ENCODE peak calls at places on chromosomes 1 and 21, in five cellular contexts. E, U, P, L and X are unnamed samples.

GRCh38 chr1:39729842-39730241 is 8.8 kb upstream of the PPIE start:
- DNase-seq in U (no peak), L (no peak), P (no peak), E (no peak), X (no peak)

GRCh38 chr1:201172336-201172735 is 18.1 kb upstream of the TMEM9 start:
- DNase-seq in E (no peak), U (peak), P (no peak), L (no peak), X (no peak)

GRCh38 chr1:121518726-121519041 is 333.9 kb downstream of the SRGAP2C start:
- DNase-seq in E (no peak), L (no peak), U (no peak), P (no peak), X (no peak)

GRCh38 chr1:6927626-6928025 is 142.4 kb downstream of the CAMTA1 start:
- DNase-seq in U (no peak), L (no peak), E (no peak), P (no peak), X (no peak)

GRCh38 chr1:52672946-52673345 is 25.2 kb downstream of the COA7 start:
- DNase-seq in L (no peak), P (no peak), E (no peak), U (no peak), X (no peak)

GRCh38 chr1:218347316-218347712 is 2.2 kb downstream of the TGFB2 start:
- DNase-seq in P (no peak), U (no peak), E (no peak), L (no peak), X (no peak)

GRCh38 chr1:3240524-3241235 is 171.7 kb downstream of the PRDM16 start:
- DNase-seq in U (no peak), E (no peak), L (no peak), P (no peak), X (no peak)

GRCh38 chr1:108747128-108747827 is 804 bp downstream of the STXBP3 start:
- DNase-seq in E (peak), P (peak), U (peak), L (peak), X (no peak)

GRCh38 chr1:150621497-150622113 is 7.8 kb downstream of the ENSA start:
- DNase-seq in U (peak), E (no peak), P (peak), L (peak), X (peak)

GRCh38 chr1:14659913-14660312 is 61.4 kb downstream of the KAZN start:
- DNase-seq in P (no peak), E (no peak), L (no peak), U (no peak), X (no peak)

GRCh38 chr1:43951021-43951985 is 4.6 kb downstream of the IPO13 start:
- DNase-seq in L (no peak), U (no peak), E (no peak), P (no peak), X (no peak)

GRCh38 chr1:161235957-161236775 is 1.8 kb downstream of the NR1I3 start:
- DNase-seq in U (no peak), E (no peak), L (no peak), P (no peak), X (no peak)

GRCh38 chr1:1759456-1760344 is 18.6 kb downstream of the NADK start:
- DNase-seq in L (no peak), P (no peak), E (no peak), U (no peak), X (no peak)
- H3K4me3 ChIP-seq in L (no peak), P (no peak), E (no peak), U (no peak), X (no peak)

GRCh38 chr21:44485254-44485793 is 30.0 kb downstream of the LRRC3 start:
- DNase-seq in E (no peak), U (no peak), L (no peak), P (peak), X (no peak)
- H3K4me3 ChIP-seq in E (peak), U (no peak), L (no peak), P (no peak), X (no peak)

DNA sequence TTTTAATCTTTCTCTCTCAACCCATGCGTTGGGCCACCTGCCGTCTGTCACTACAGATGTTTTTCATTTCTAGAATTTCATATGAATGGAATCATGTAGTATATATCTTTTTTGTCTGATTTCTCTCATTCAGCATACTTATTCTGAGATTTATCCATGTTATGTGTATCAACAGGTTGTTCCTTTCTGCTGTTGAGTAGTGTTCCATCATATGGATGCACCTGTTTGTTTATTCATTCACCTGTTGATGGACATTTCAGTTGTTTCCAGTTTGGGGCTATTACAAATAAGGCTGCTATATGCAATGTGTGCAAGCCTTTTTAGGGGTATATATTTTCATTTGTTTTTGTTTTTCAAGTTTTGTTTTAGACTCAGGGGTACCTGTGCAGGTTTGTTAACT is 9.4 kb upstream of the SLC41A1 start:
- DNase-seq in U (no peak), L (no peak), P (no peak), E (no peak), X (no peak)
- H3K4me3 ChIP-seq in U (no peak), L (no peak), P (no peak), E (no peak), X (no peak)

GRCh38 chr1:206556748-206557635 is 49.7 kb downstream of the RASSF5 start:
- DNase-seq in L (peak), U (peak), P (peak), E (peak), X (peak)

GRCh38 chr1:206560021-206560716 is 52.1 kb downstream of the EIF2D start:
- DNase-seq in U (peak), E (peak), L (no peak), P (no peak), X (no peak)

GRCh38 chr1:206559661-206559995 is 52.3 kb downstream of the RASSF5 start:
- DNase-seq in E (no peak), U (no peak), P (no peak), L (no peak), X (no peak)

GRCh38 chr1:206557636-206558473 is 50.5 kb downstream of the RASSF5 start:
- DNase-seq in E (no peak), U (peak), L (no peak), P (no peak), X (peak)

DNA sequence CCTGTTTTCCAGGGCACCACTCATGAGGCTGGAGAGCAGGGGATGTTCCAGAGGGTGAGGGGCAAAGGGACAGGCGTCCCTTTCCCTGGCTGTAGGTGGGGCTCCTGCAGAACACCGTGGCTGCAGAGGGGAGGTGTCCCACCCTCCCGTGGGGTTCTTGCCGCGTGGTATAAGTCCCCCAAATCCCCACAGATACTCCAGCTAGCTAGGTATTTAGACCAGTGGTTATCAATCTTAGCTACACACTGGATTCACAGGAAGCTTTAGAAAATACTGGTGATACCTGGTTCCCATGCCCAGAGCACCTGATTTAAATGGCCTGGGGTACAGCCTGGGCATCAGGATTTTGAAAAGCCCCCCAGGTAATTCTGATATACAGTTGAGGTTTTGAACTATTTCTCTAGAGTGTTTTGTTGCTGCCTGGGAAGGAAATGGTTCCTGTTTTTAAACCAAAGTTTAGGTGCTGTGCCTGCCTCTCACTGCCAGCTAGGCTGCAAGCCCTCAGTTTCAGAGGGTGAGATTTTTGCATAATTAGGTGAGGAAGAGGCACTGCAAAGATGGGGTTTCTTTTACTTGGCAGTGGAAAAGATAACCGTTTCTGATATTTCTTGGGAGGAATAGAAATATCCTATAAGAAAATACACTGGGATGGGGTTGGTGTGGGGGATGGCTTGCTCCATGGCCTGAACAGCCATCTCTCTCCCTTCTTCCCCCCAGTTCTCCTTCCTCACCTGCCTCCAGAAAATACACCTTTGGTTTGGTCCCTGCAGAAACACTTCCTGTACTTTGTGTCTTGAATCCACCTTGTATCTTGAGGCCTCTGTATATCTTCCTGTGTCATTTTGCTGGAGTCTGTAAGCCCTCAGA is 51.7 kb downstream of the RASSF5 start:
- DNase-seq in E (no peak), U (no peak), P (no peak), L (no peak), X (no peak)
- H3K4me3 ChIP-seq in E (peak), U (no peak), P (peak), L (no peak), X (peak)

GRCh38 chr1:171251741-171252300 is 3.5 kb downstream of the FMO1 start:
- DNase-seq in P (no peak), E (no peak), L (peak), U (peak), X (no peak)
- H3K4me3 ChIP-seq in P (peak), E (peak), L (peak), U (no peak), X (peak)

GRCh38 chr1:182083851-182084486 is 22.5 kb upstream of the ZNF648 start:
- DNase-seq in L (no peak), E (no peak), P (no peak), U (peak), X (no peak)

GRCh38 chr1:182086620-182087019 is 25.1 kb upstream of the ZNF648 start:
- DNase-seq in P (no peak), L (no peak), U (no peak), E (no peak), X (no peak)

GRCh38 chr1:182085726-182086125 is 24.2 kb upstream of the ZNF648 start:
- DNase-seq in L (no peak), P (no peak), E (no peak), U (no peak), X (no peak)

GRCh38 chr1:182086136-182086535 is 24.6 kb upstream of the ZNF648 start:
- DNase-seq in E (no peak), P (no peak), U (no peak), L (no peak), X (no peak)

GRCh38 chr1:182084487-182085316 is 23.2 kb upstream of the ZNF648 start:
- DNase-seq in U (peak), L (peak), P (peak), E (peak), X (peak)
- H3K4me3 ChIP-seq in U (no peak), L (no peak), P (no peak), E (no peak), X (no peak)

DNA sequence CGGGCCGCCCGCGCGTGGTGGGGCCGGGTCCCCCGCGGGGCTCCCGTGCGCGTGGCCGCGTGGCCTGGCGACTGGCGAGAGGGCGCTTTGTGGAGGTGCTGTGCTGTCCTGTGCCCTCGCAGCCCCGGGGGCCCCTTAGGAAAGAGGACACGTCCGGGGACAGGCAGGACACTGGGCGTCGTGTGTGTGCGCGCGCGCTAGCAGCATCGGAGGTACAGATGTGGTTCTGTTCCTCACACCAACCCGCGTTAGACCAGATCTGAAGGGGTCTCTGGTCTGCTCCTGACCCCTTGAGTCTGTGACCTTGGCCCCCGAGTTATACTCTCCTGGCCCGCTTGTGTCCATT is 489 bp downstream of the ACTN2 start:
- DNase-seq in L (no peak), P (no peak), U (no peak), E (no peak), X (no peak)
- H3K4me3 ChIP-seq in L (peak), P (peak), U (peak), E (peak), X (peak)